ENCODE peak calls at places on chromosomes 12 and 14, in nine cellular contexts. P, Z, L, G, J, A, X, S and U are unnamed samples. For H3K27me3, the result is how much of the 10 kb centered on the place peaks cover.

GRCh38 chr14:101010293-101010692 is 106.8 kb upstream of the RTL1 start:
- DNase-seq in P (no peak), Z (no peak), L (peak), G (no peak), J (no peak), A (no peak), X (no peak), S (no peak), U (peak)

GRCh38 chr14:28635387-28635786 is 131.2 kb upstream of the FOXG1 start:
- DNase-seq in P (peak), Z (no peak), L (no peak), G (peak), J (no peak), A (peak), X (no peak), S (no peak), U (no peak)

GRCh38 chr14:35163384-35163783 is 41.0 kb downstream of the PRORP start:
- DNase-seq in P (no peak), Z (no peak), L (no peak), G (no peak), J (no peak), A (no peak), X (no peak), S (no peak), U (no peak)

GRCh38 chr14:63632932-63633514 is 8.6 kb downstream of the WDR89 start:
- DNase-seq in P (no peak), Z (no peak), L (no peak), G (no peak), J (no peak), A (peak), X (no peak), S (no peak), U (no peak)

GRCh38 chr12:26689281-26689841 is 143.6 kb downstream of the ITPR2 start:
- DNase-seq in P (no peak), Z (no peak), L (no peak), G (no peak), J (no peak), A (no peak), X (no peak), S (no peak), U (no peak)

GRCh38 chr14:53542692-53543091 is 389.6 kb upstream of the DDHD1 start:
- DNase-seq in P (no peak), Z (peak), L (no peak), G (peak), J (no peak), A (no peak), X (no peak), S (no peak), U (no peak)

GRCh38 chr12:122835693-122836026 is 403 bp downstream of the HIP1R start:
- DNase-seq in P (no peak), Z (no peak), L (no peak), G (no peak), J (no peak), A (no peak), X (peak), S (no peak), U (no peak)

GRCh38 chr14:59407246-59407615 is 57.9 kb downstream of the GPR135 start:
- DNase-seq in P (no peak), Z (no peak), L (no peak), G (peak), J (no peak), A (peak), X (no peak), S (no peak), U (no peak)

GRCh38 chr12:120693848-120694247 is 6.9 kb downstream of the MLEC start:
- DNase-seq in P (peak), Z (no peak), L (no peak), G (no peak), J (no peak), A (no peak), X (no peak), S (no peak), U (no peak)

GRCh38 chr12:50720085-50720484 is 43.8 kb upstream of the ATF1 start:
- DNase-seq in P (no peak), Z (no peak), L (no peak), G (no peak), J (no peak), A (peak), X (no peak), S (no peak), U (no peak)

GRCh38 chr12:120234643-120235368 is 30.7 kb downstream of the PXN start:
- DNase-seq in P (peak), Z (peak), L (no peak), G (peak), J (peak), A (peak), X (no peak), S (peak), U (peak)

GRCh38 chr12:73623421-73623820 is 914.2 kb upstream of the ATXN7L3B start:
- DNase-seq in P (no peak), Z (no peak), L (no peak), G (peak), J (no peak), A (no peak), X (no peak), S (no peak), U (no peak)

GRCh38 chr14:78238141-78238540 is 68.0 kb downstream of the NRXN3 start:
- DNase-seq in P (no peak), Z (no peak), L (no peak), G (no peak), J (no peak), A (no peak), X (no peak), S (no peak), U (no peak)

DNA sequence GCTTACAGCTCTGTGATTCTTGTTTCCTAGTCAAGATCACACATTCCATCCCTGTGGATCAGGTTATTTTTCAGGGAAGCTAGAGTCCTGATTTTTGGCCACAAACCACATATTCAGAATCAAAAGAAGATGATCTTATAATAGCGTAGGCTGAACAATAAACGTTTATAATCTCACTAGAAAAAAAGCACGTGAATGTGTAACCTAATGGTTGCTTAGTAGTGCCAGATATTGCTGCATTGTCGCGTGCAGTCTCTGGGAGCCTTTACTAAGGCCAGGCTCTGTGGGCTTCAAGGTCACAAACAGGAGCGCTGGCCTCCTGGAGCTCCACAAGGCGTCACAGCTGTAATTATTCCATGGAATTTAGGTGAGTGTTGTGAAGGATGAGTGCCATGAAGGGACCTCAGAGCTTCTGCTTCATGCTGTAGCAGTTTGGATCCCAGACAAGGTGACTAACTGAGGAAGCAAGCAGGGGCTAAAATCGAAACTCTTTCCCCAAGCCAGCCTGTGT is 17.4 kb downstream of the CDKN1B start:
- DNase-seq in P (no peak), Z (no peak), L (no peak), G (peak), J (no peak), A (no peak), X (no peak), S (no peak), U (no peak)
- H3K27ac ChIP-seq in P (no peak), Z (peak), L (peak), G (peak), J (peak), A (no peak), X (no peak), S (peak), U (peak)

GRCh38 chr14:36233217-36233616 is 56.7 kb upstream of the PTCSC3 start:
- DNase-seq in P (no peak), Z (no peak), L (no peak), G (no peak), J (no peak), A (no peak), X (no peak), S (no peak), U (no peak)

GRCh38 chr14:36243183-36243582 is 66.7 kb upstream of the PTCSC3 start:
- DNase-seq in P (no peak), Z (no peak), L (no peak), G (no peak), J (no peak), A (no peak), X (no peak), S (no peak), U (no peak)

GRCh38 chr14:36241183-36241582 is 64.7 kb upstream of the PTCSC3 start:
- DNase-seq in P (no peak), Z (no peak), L (no peak), G (no peak), J (no peak), A (no peak), X (no peak), S (no peak), U (no peak)

DNA sequence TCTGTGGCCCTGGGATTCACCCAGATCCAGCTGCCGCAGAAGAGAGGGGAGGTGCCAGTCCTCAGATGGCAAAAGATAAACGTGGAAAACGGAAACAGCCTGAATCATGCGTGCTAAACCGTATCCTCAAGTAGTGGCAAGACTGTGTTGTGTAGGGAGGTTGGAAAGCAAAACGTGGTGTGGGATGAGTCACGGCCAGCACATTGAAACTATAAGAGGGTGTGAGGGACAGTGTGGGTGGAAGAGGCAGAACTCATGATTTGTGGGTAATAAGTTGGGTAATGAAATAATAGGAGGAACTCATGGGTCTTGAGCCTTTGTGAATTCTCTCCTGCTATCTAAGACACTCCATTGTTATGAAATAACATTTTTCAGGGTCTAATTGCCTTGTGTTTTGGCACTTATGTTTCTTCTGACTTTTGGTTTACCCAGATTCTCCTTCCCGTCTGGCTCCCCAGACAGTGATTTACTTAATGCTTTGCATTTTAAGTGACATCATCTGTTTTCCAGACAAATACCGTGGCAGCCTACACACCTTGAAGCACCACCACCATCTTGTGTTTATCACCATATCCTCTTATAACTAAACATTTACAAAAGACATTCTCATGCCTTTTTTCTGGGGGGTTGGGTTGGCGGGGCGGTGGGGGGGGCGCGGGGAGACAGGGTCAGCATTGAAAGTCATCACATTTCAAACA is 62.3 kb upstream of the PTCSC3 start:
- DNase-seq in P (no peak), Z (peak), L (no peak), G (peak), J (no peak), A (peak), X (no peak), S (no peak), U (no peak)
- H3K27me3 ChIP-seq in P (under half), Z (under half), L (under half), G (under half), J (under half), A (under half), X (under half), S (under half), U (under half)

DNA sequence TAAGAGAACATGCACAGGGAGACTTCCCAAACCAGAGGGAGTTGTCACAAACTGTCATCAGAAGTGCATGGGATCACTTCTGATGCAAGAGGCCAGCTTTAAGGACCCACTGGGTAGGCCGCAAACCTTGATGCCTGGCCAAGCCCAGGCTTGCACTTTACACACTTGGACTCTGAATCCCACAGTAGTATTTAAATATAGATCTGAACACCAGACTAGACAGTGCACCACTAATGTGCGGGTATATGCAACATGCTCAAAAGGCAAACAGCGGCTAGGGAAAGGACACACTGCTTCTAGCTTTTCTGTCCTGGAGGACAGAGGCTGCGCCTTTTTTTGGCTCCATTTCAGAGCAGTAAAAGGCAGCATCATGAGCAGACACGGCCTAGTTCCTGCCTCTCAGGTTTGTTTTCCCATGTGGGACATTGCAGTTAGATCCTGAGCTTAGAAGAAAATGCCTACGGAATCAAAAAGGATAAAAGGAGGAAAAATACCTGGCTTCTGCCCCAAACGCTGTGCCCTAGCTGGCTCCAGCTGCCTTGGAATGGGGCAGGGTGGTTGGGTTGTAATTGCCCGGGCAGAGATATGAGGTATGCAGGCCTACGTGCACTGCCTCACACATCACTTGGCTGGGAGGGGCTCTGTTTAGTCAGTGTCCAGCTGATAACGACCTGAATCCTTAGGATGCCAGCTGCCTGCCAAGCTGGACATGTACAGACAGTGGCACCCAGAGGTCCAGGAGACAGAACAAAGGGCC is 84.5 kb upstream of the EGLN3 start:
- DNase-seq in P (no peak), Z (no peak), L (no peak), G (no peak), J (peak), A (no peak), X (no peak), S (no peak), U (no peak)
- H3K27ac ChIP-seq in P (no peak), Z (no peak), L (peak), G (no peak), J (peak), A (no peak), X (no peak), S (no peak), U (no peak)

DNA sequence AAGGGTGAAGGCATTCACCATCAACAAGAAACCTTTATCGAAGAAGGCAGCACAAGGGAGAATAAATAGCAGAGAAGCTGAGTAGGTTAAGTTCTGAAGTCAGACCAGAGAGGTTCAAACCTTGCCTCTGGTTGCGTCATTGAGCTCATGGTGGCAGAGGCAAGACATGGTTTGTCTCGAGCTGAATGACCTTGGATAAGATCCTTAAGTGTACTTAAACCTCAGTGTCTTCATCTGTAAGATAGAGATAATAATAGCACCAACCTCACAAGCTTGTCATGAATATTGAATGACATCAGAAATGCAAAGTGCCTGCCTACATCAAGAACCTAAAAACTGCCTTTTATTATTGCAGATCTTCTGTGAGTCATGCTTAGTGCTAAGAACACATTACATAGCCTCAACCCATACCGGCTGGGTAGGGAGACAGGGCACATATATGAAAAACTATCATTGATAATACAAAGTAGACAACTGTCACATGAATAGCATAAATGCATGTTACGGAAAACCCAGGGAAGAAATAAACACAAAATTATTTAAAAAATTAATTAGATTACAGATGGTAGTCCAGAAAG is 1.2 kb upstream of the ACSM4 start:
- DNase-seq in P (no peak), Z (no peak), L (no peak), G (no peak), J (no peak), A (no peak), X (no peak), S (no peak), U (no peak)
- H3K27me3 ChIP-seq in P (under half), Z (under half), L (under half), G (under half), J (under half), A (under half), X (under half), S (under half), U (under half)

GRCh38 chr12:93122089-93122488 is 193.0 kb upstream of the EEA1 start:
- DNase-seq in P (no peak), Z (no peak), L (no peak), G (no peak), J (no peak), A (peak), X (no peak), S (no peak), U (no peak)
- H3K27ac ChIP-seq in P (no peak), Z (peak), L (no peak), G (no peak), J (peak), A (no peak), X (no peak), S (no peak), U (peak)